ENCODE peak calls at places on chromosomes 5 and 9, in seven cellular contexts. T is A549, Z is AG09319, N is DMS 273 treated with DMSO at 0.1 percent for 48 hours, R is sciatic nerve, E is fibroblast of pulmonary artery, Q is GM04504. V is an unnamed sample.

GRCh38 chr9:104586496-104587180 is 12.6 kb downstream of the OR13C5 start:
- DNase-seq in N (no peak), Q (peak), Z (peak), R (no peak), T (no peak), E (peak), V (no peak)

GRCh38 chr5:103232393-103232999 is 26.1 kb upstream of the MACIR start:
- DNase-seq in R (no peak), E (peak), T (peak), N (peak), Q (no peak), Z (no peak), V (peak)

GRCh38 chr5:141519605-141520288 is 30.9 kb downstream of the PCDHGC5 start:
- DNase-seq in T (no peak), R (no peak), N (no peak), Z (no peak), E (no peak), Q (no peak), V (no peak)

GRCh38 chr9:95513722-95514121 is 3.0 kb downstream of the PTCH1 start:
- DNase-seq in E (no peak), N (no peak), Z (no peak), T (no peak), R (no peak), Q (no peak), V (no peak)

GRCh38 chr5:72921886-72922285 is 34.0 kb upstream of the FCHO2 start:
- DNase-seq in N (no peak), E (no peak), Z (no peak), Q (no peak), T (no peak), R (no peak), V (no peak)

GRCh38 chr5:154753792-154754191 is 1.4 kb upstream of the LARP1 start:
- DNase-seq in N (peak), R (peak), T (no peak), Z (peak), Q (peak), E (peak), V (peak)

GRCh38 chr9:79471577-79472543 is 99.9 kb upstream of the TLE4 start:
- DNase-seq in T (no peak), Q (no peak), E (peak), R (peak), Z (peak), N (no peak), V (peak)

GRCh38 chr9:131282688-131283422 is 6.5 kb upstream of the FAM78A start:
- DNase-seq in Q (no peak), E (peak), N (no peak), R (no peak), T (no peak), Z (no peak), V (peak)

GRCh38 chr9:106644661-106645060 is 218.3 kb upstream of the ZNF462 start:
- DNase-seq in R (no peak), Z (no peak), N (no peak), E (no peak), T (no peak), Q (no peak), V (no peak)

GRCh38 chr9:129761293-129761900 is 8.6 kb upstream of the PTGES start:
- DNase-seq in Z (peak), T (no peak), E (peak), N (no peak), Q (peak), R (no peak), V (peak)

GRCh38 chr5:132437604-132438275 is 52.8 kb downstream of the IRF1 start:
- DNase-seq in N (no peak), R (peak), E (peak), Q (peak), T (no peak), Z (peak), V (peak)

GRCh38 chr5:168876419-168876818 is 297.3 kb upstream of the PANK3 start:
- DNase-seq in Z (no peak), R (no peak), N (no peak), Q (no peak), E (no peak), T (no peak), V (no peak)

GRCh38 chr9:74777136-74777879 is 110.4 kb downstream of the TRPM6 start:
- DNase-seq in R (peak), T (peak), E (peak), Q (no peak), Z (peak), N (no peak), V (peak)

GRCh38 chr5:63341442-63341841 is 620.8 kb downstream of the HTR1A start:
- DNase-seq in E (no peak), Q (no peak), T (no peak), N (no peak), R (no peak), Z (no peak), V (no peak)

GRCh38 chr5:5306696-5307095 is 115.8 kb upstream of the ICE1 start:
- DNase-seq in N (no peak), E (no peak), R (no peak), T (no peak), Q (peak), Z (no peak), V (peak)

GRCh38 chr5:81187885-81188284 is 45.2 kb upstream of the CKMT2 start:
- DNase-seq in Z (no peak), R (no peak), T (no peak), E (no peak), Q (no peak), N (no peak), V (peak)